ENCODE peak calls at places on chromosome 15, in eight cellular contexts. D is HT1080, N is M059J, C is HuH-7, J is coronary artery, F is substantia nigra, E is T-helper 17 cell, P is fibroblast of villous mesenchyme. I is an unnamed sample.

GRCh38 chr15:100682468-100682867 is 80.1 kb downstream of the ASB7 start:
- DNase-seq in J (no peak), C (no peak), E (no peak), N (no peak), D (no peak), F (no peak), P (no peak), I (no peak)

GRCh38 chr15:96184297-96184696 is 146.2 kb upstream of the NR2F2 start:
- DNase-seq in C (no peak), P (no peak), J (no peak), F (no peak), D (no peak), N (no peak), E (no peak), I (no peak)

GRCh38 chr15:41559489-41560177 is 621 bp downstream of the TYRO3 start:
- DNase-seq in P (no peak), C (no peak), F (peak), D (no peak), J (no peak), N (peak), E (no peak), I (no peak)

GRCh38 chr15:59918994-59919951 is 84.8 kb upstream of the FOXB1 start:
- DNase-seq in F (no peak), C (no peak), E (no peak), J (no peak), D (peak), P (no peak), N (peak), I (peak)

GRCh38 chr15:42072141-42072685 is 22.1 kb downstream of the PLA2G4D start:
- DNase-seq in E (no peak), C (no peak), N (no peak), J (peak), P (no peak), D (no peak), F (no peak), I (no peak)

GRCh38 chr15:63291507-63291906 is 14.1 kb downstream of the APH1B start:
- DNase-seq in F (no peak), N (peak), E (no peak), C (no peak), P (peak), J (no peak), D (peak), I (no peak)

GRCh38 chr15:34262362-34262761 is 37.5 kb downstream of the EMC4 start:
- DNase-seq in D (no peak), E (no peak), F (no peak), J (no peak), C (no peak), P (no peak), N (no peak), I (no peak)

GRCh38 chr15:75508741-75509532 is 57.4 kb upstream of the SIN3A start:
- DNase-seq in F (no peak), N (peak), P (peak), E (no peak), J (no peak), C (peak), D (peak), I (no peak)

GRCh38 chr15:78075490-78076230 is 1.9 kb downstream of the TBC1D2B start:
- DNase-seq in F (no peak), N (peak), C (no peak), J (no peak), E (no peak), P (peak), D (peak), I (no peak)

GRCh38 chr15:51160484-51160883 is 65.8 kb upstream of the TNFAIP8L3 start:
- DNase-seq in F (peak), N (no peak), E (no peak), P (no peak), D (no peak), J (no peak), C (no peak), I (no peak)

GRCh38 chr15:101012326-101013040 is 93.3 kb downstream of the LRRK1 start:
- DNase-seq in N (no peak), F (no peak), J (peak), E (no peak), P (no peak), D (no peak), C (no peak), I (no peak)

GRCh38 chr15:63338170-63338569 is 43.5 kb downstream of the CA12 start:
- DNase-seq in J (no peak), F (no peak), E (no peak), C (no peak), P (no peak), D (peak), N (peak), I (no peak)

GRCh38 chr15:68415501-68416157 is 16.3 kb downstream of the ITGA11 start:
- DNase-seq in C (no peak), J (peak), P (no peak), N (no peak), D (no peak), F (no peak), E (no peak), I (no peak)

GRCh38 chr15:75205064-75205395 is 3.3 kb downstream of the C15orf39 start:
- DNase-seq in F (no peak), C (no peak), N (no peak), J (no peak), E (no peak), P (no peak), D (no peak), I (no peak)

GRCh38 chr15:86062646-86063193 is 17.0 kb upstream of the AGBL1 start:
- DNase-seq in P (no peak), C (no peak), J (no peak), E (no peak), D (no peak), F (no peak), N (no peak), I (no peak)

GRCh38 chr15:29337156-29337959 is 67.7 kb upstream of the NSMCE3 start:
- DNase-seq in F (no peak), P (no peak), J (no peak), N (no peak), E (no peak), C (no peak), D (no peak), I (no peak)

GRCh38 chr15:60358935-60359672 is 38.7 kb downstream of the ANXA2 start:
- DNase-seq in C (no peak), P (peak), N (peak), E (no peak), F (no peak), D (no peak), J (no peak), I (no peak)

GRCh38 chr15:89492111-89492641 is 4.2 kb downstream of the RHCG start:
- DNase-seq in F (no peak), N (no peak), J (peak), P (no peak), D (peak), C (peak), E (no peak), I (no peak)

GRCh38 chr15:38683382-38684242 is 119.0 kb upstream of the RASGRP1 start:
- DNase-seq in F (peak), P (peak), J (no peak), E (peak), N (peak), D (no peak), C (no peak), I (peak)

GRCh38 chr15:96346409-96346808 is 15.9 kb downstream of the NR2F2 start:
- DNase-seq in D (no peak), C (no peak), E (no peak), F (no peak), J (no peak), P (peak), N (no peak), I (no peak)

GRCh38 chr15:88375234-88375926 is 91.8 kb downstream of the MRPL46 start:
- DNase-seq in J (peak), N (peak), E (no peak), F (no peak), C (no peak), P (peak), D (peak), I (no peak)

GRCh38 chr15:36778516-36778915 is 199.1 kb downstream of the CDIN1 start:
- DNase-seq in N (peak), P (peak), E (no peak), F (no peak), J (no peak), C (no peak), D (no peak), I (no peak)

GRCh38 chr15:75620776-75621536 is 4.6 kb downstream of the SNUPN start:
- DNase-seq in N (peak), F (peak), D (peak), P (peak), C (no peak), J (peak), E (no peak), I (no peak)

GRCh38 chr15:66700412-66700801 is 1.6 kb upstream of the SMAD6 start:
- DNase-seq in F (no peak), E (no peak), C (no peak), P (no peak), J (no peak), N (no peak), D (no peak), I (no peak)

GRCh38 chr15:74847462-74847861 is 4.5 kb upstream of the ULK3 start:
- DNase-seq in C (no peak), N (no peak), J (no peak), D (no peak), E (no peak), F (no peak), P (no peak), I (no peak)

GRCh38 chr15:85164841-85165466 is 183.3 kb downstream of the PDE8A start:
- DNase-seq in N (no peak), C (no peak), P (peak), J (no peak), F (no peak), E (no peak), D (no peak), I (no peak)

GRCh38 chr15:100224206-100225185 is 117.3 kb downstream of the ADAMTS17 start:
- DNase-seq in N (peak), E (no peak), J (no peak), C (no peak), D (no peak), P (no peak), F (no peak), I (no peak)

GRCh38 chr15:46413799-46414198 is 779.0 kb downstream of the SQOR start:
- DNase-seq in E (no peak), P (peak), J (no peak), N (peak), D (peak), F (no peak), C (no peak), I (no peak)

GRCh38 chr15:99016680-99017321 is 9.2 kb upstream of the PGPEP1L start:
- DNase-seq in P (no peak), C (no peak), E (no peak), J (no peak), D (peak), N (peak), F (no peak), I (no peak)

GRCh38 chr15:89150286-89150685 is 62.0 kb downstream of the ABHD2 start:
- DNase-seq in D (no peak), P (no peak), C (no peak), J (no peak), E (no peak), N (no peak), F (no peak), I (no peak)

GRCh38 chr15:77456746-77457618 is 36.3 kb downstream of the HMG20A start:
- DNase-seq in P (peak), C (no peak), J (no peak), E (no peak), N (peak), D (no peak), F (no peak), I (no peak)

I was measured in activated T-helper 9 cell treated with anti-CD3 and anti-CD28 coated beads, Interleukin-2, amount 50 U/mL, for 16 hours.